ENCODE peak calls at places on chromosomes 7 and 10, in four cellular contexts. One of them, this sample, is unnamed.

GRCh38 chr7:11343818-11344413 is 370.2 kb downstream of the PHF14 start:
- DNase-seq in coronary artery: no peak
- DNase-seq in CD4-positive, CD25-positive, alpha-beta regulatory T cell: peak; percentile 31
- DNase-seq in SK-N-SH: peak; percentile 22
- DNase-seq in this sample: no peak

GRCh38 chr10:7327885-7328284 is 82.9 kb downstream of the SFMBT2 start:
- DNase-seq in coronary artery: no peak
- DNase-seq in CD4-positive, CD25-positive, alpha-beta regulatory T cell: no peak
- DNase-seq in SK-N-SH: no peak
- DNase-seq in this sample: no peak

GRCh38 chr7:121058975-121059374 is 70.5 kb downstream of the CPED1 start:
- DNase-seq in coronary artery: no peak
- DNase-seq in CD4-positive, CD25-positive, alpha-beta regulatory T cell: no peak
- DNase-seq in SK-N-SH: no peak
- DNase-seq in this sample: no peak

GRCh38 chr7:148374698-148375259 is 215.8 kb upstream of the C7orf33 start:
- DNase-seq in coronary artery: no peak
- DNase-seq in CD4-positive, CD25-positive, alpha-beta regulatory T cell: no peak
- DNase-seq in SK-N-SH: no peak
- DNase-seq in this sample: no peak

GRCh38 chr10:101580486-101581399 is 7.3 kb downstream of the POLL start:
- DNase-seq in coronary artery: no peak
- DNase-seq in CD4-positive, CD25-positive, alpha-beta regulatory T cell: no peak
- DNase-seq in SK-N-SH: no peak
- DNase-seq in this sample: no peak

GRCh38 chr10:54402576-54402975 is 398.5 kb downstream of the PCDH15 start:
- DNase-seq in coronary artery: no peak
- DNase-seq in CD4-positive, CD25-positive, alpha-beta regulatory T cell: no peak
- DNase-seq in SK-N-SH: peak; percentile 1
- DNase-seq in this sample: no peak

GRCh38 chr10:1094112-1095057 is 38.2 kb downstream of the WDR37 start:
- DNase-seq in coronary artery: peak; percentile 24
- DNase-seq in CD4-positive, CD25-positive, alpha-beta regulatory T cell: peak; percentile 20
- DNase-seq in SK-N-SH: no peak
- DNase-seq in this sample: no peak

GRCh38 chr7:83693281-83693680 is 44.3 kb upstream of the SEMA3E start:
- DNase-seq in coronary artery: no peak
- DNase-seq in CD4-positive, CD25-positive, alpha-beta regulatory T cell: no peak
- DNase-seq in SK-N-SH: no peak
- DNase-seq in this sample: no peak

GRCh38 chr7:157462840-157463239 is 126.0 kb downstream of the DNAJB6 start:
- DNase-seq in coronary artery: no peak
- DNase-seq in CD4-positive, CD25-positive, alpha-beta regulatory T cell: no peak
- DNase-seq in SK-N-SH: no peak
- DNase-seq in this sample: no peak

GRCh38 chr10:6647811-6648526 is 67.9 kb upstream of the PRKCQ start:
- DNase-seq in coronary artery: no peak
- DNase-seq in CD4-positive, CD25-positive, alpha-beta regulatory T cell: peak; percentile 76
- DNase-seq in SK-N-SH: peak; percentile 75
- DNase-seq in this sample: peak; percentile 13

GRCh38 chr10:116926426-116926825 is 77.1 kb downstream of the ENO4 start:
- DNase-seq in coronary artery: no peak
- DNase-seq in CD4-positive, CD25-positive, alpha-beta regulatory T cell: no peak
- DNase-seq in SK-N-SH: no peak
- DNase-seq in this sample: no peak

GRCh38 chr10:113420057-113420732 is 132.7 kb upstream of the HABP2 start:
- DNase-seq in coronary artery: no peak
- DNase-seq in CD4-positive, CD25-positive, alpha-beta regulatory T cell: no peak
- DNase-seq in SK-N-SH: no peak
- DNase-seq in this sample: no peak

GRCh38 chr7:93092757-93093370 is 24.9 kb downstream of the SAMD9 start:
- DNase-seq in coronary artery: no peak
- DNase-seq in CD4-positive, CD25-positive, alpha-beta regulatory T cell: peak; percentile 65
- DNase-seq in SK-N-SH: no peak
- DNase-seq in this sample: no peak

GRCh38 chr10:78450239-78450638 is 416.6 kb downstream of the RPS24 start:
- DNase-seq in coronary artery: peak; percentile 43
- DNase-seq in CD4-positive, CD25-positive, alpha-beta regulatory T cell: no peak
- DNase-seq in SK-N-SH: no peak
- DNase-seq in this sample: no peak

GRCh38 chr10:54559498-54559897 is 241.5 kb downstream of the PCDH15 start:
- DNase-seq in coronary artery: no peak
- DNase-seq in CD4-positive, CD25-positive, alpha-beta regulatory T cell: no peak
- DNase-seq in SK-N-SH: no peak
- DNase-seq in this sample: no peak

GRCh38 chr10:119203006-119203405 is 4.4 kb upstream of the GRK5 start:
- DNase-seq in coronary artery: no peak
- DNase-seq in CD4-positive, CD25-positive, alpha-beta regulatory T cell: no peak
- DNase-seq in SK-N-SH: no peak
- DNase-seq in this sample: no peak

GRCh38 chr7:111363099-111363498 is 199.2 kb downstream of the IMMP2L start:
- DNase-seq in coronary artery: no peak
- DNase-seq in CD4-positive, CD25-positive, alpha-beta regulatory T cell: no peak
- DNase-seq in SK-N-SH: no peak
- DNase-seq in this sample: no peak

GRCh38 chr10:44043646-44044368 is 341.1 kb downstream of the CXCL12 start:
- DNase-seq in coronary artery: no peak
- DNase-seq in CD4-positive, CD25-positive, alpha-beta regulatory T cell: no peak
- DNase-seq in SK-N-SH: no peak
- DNase-seq in this sample: no peak

DNA sequence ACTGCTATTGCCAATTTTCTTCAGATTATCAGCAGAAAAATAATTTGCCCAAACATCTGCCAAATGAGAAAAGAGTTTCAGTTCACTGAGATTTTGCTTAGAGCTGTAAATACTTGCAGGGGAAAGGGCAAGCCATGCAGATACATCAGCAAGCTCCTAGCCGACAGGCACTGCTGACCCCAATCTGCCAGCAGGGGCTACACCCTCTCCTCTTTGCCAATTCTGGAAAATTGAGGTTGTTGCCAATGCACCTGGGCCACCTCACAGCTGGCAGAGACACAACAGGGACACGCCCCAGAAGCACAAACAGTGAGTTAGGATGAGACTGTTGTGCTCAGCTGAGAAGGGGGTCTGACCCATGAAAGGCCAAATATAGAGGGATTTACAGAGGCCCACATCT is 129.5 kb upstream of the MYO3A start:
- DNase-seq in coronary artery: no peak
- DNase-seq in CD4-positive, CD25-positive, alpha-beta regulatory T cell: no peak
- DNase-seq in SK-N-SH: no peak
- DNase-seq in this sample: no peak
- H3K4me3 ChIP-seq in coronary artery: no peak overlapping the region
- H3K4me3 ChIP-seq in CD4-positive, CD25-positive, alpha-beta regulatory T cell: no peak overlapping the region
- H3K4me3 ChIP-seq in SK-N-SH: no peak overlapping the region
- H3K4me3 ChIP-seq in this sample: no peak overlapping the region

DNA sequence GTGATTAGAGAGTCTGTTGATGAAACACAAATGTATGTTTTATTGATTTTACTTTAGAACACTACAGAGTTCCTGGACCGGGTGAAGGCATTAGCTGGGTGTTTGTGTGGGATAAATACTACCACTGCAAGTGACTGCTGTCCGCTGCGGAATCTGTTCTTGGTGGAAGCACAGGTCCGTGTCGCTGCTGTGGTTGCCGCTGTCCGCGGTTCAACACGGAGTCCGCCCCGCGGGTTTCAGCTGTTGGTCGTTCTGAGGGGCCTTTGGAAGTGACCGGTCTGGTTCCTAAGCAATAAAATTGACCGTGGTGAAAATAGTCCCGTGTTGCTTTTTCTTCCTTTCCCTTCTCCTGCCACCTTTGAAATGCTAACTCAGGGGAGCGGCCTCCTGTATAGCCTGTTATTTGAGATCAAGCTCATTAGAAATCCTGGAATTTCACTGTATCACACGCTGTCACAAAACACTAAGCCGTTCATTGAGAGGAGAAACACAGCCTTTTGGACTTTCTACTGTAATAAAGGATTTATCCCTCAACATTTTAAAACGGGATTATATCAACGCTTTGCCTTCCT is 2.7 kb downstream of the NKX6-2 start:
- DNase-seq in coronary artery: no peak
- DNase-seq in CD4-positive, CD25-positive, alpha-beta regulatory T cell: no peak
- DNase-seq in SK-N-SH: no peak
- DNase-seq in this sample: no peak
- H3K4me3 ChIP-seq in coronary artery: no peak overlapping the region
- H3K4me3 ChIP-seq in CD4-positive, CD25-positive, alpha-beta regulatory T cell: no peak overlapping the region
- H3K4me3 ChIP-seq in SK-N-SH: no peak overlapping the region
- H3K4me3 ChIP-seq in this sample: no peak overlapping the region

DNA sequence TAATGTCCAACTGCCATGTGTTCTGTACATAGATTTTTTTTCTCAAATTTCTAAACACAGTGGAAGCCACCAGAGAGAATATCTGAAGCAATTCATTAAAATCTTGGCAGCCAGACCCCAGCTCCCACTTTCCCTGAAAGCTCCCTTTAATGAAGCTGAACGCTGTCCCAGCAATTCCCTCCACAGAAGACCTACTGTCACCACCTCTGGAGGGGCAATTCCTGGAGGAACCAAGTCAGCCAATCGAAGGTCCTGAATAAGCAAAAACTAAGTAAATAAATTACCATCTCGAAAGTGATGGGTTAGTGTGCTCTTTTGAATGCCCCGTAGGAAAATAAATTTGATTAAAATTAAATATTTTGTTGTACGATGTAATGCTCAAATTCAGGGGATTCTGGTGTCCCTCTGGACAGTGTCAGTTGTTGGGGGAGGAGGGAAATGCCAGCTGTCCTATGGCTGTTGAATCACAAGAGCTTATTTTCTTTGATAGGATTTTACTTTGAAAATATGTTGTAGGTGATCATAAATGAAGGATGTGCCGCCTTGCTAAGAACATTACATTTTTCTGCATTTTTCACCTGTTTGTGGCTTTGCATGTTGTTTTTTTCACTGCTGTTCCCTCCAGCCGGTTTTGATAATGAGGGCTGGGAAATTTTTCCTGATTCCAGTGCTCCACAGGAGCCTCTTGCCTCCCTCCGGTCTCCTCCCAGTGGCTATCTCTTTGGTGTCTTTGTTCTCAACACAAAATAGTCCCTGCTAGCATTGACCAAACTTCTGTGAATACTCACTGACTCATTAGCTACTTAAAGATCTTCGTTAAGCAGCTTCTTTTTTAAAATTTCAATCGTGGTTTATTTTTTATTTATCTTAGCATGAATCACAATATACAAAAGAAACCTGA is 9.3 kb upstream of the GSAP start:
- DNase-seq in coronary artery: no peak
- DNase-seq in CD4-positive, CD25-positive, alpha-beta regulatory T cell: no peak
- DNase-seq in SK-N-SH: peak; percentile 43
- DNase-seq in this sample: no peak
- H3K4me3 ChIP-seq in coronary artery: no peak overlapping the region
- H3K4me3 ChIP-seq in CD4-positive, CD25-positive, alpha-beta regulatory T cell: no peak overlapping the region
- H3K4me3 ChIP-seq in SK-N-SH: peak overlapping the region; percentile 19
- H3K4me3 ChIP-seq in this sample: no peak overlapping the region

DNA sequence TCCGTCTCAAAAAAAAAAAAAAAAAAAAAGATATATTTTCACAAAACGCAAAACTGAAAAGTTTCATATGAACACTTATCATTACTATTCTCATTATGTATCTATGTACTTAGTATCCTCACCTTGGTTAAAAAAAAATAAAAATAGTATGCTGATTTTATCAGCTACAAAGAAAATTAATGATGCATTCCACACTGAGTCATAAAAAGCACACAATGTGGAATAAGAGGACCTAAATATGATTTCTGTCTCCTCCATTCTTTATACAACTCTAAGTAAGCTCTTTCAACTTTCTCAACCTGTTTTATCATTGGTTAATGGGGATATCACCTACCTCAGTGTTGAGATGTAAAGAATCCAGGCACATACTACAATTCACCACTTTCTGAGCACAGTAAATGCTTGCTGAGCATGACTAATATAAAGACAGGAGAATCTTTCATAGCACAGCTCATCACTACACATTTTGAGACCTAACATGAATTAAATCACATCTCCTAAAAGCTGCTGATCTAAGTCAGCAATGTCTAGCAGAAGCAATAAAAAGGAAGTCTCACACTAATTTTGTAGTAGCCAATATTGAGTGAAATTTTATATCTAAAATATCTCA is 2.7 kb downstream of the SNX13 start:
- DNase-seq in coronary artery: no peak
- DNase-seq in CD4-positive, CD25-positive, alpha-beta regulatory T cell: no peak
- DNase-seq in SK-N-SH: no peak
- DNase-seq in this sample: no peak
- H3K4me3 ChIP-seq in coronary artery: peak overlapping the region; percentile 97
- H3K4me3 ChIP-seq in CD4-positive, CD25-positive, alpha-beta regulatory T cell: peak overlapping the region; percentile 79
- H3K4me3 ChIP-seq in SK-N-SH: peak overlapping the region; percentile 2
- H3K4me3 ChIP-seq in this sample: peak overlapping the region; percentile 11

GRCh38 chr10:123621492-123621891 is 44.7 kb upstream of the GPR26 start:
- DNase-seq in coronary artery: peak; percentile 24
- DNase-seq in CD4-positive, CD25-positive, alpha-beta regulatory T cell: no peak
- DNase-seq in SK-N-SH: no peak
- DNase-seq in this sample: no peak

GRCh38 chr10:123620621-123621020 is 45.5 kb upstream of the GPR26 start:
- DNase-seq in coronary artery: no peak
- DNase-seq in CD4-positive, CD25-positive, alpha-beta regulatory T cell: no peak
- DNase-seq in SK-N-SH: no peak
- DNase-seq in this sample: no peak

GRCh38 chr10:123621910-123622309 is 44.2 kb upstream of the GPR26 start:
- DNase-seq in coronary artery: no peak
- DNase-seq in CD4-positive, CD25-positive, alpha-beta regulatory T cell: no peak
- DNase-seq in SK-N-SH: no peak
- DNase-seq in this sample: no peak

GRCh38 chr10:123618224-123618623 is 47.9 kb upstream of the GPR26 start:
- DNase-seq in coronary artery: no peak
- DNase-seq in CD4-positive, CD25-positive, alpha-beta regulatory T cell: no peak
- DNase-seq in SK-N-SH: no peak
- DNase-seq in this sample: no peak

GRCh38 chr10:123619067-123619855 is 46.9 kb upstream of the GPR26 start:
- DNase-seq in coronary artery: no peak
- DNase-seq in CD4-positive, CD25-positive, alpha-beta regulatory T cell: no peak
- DNase-seq in SK-N-SH: no peak
- DNase-seq in this sample: no peak
- H3K4me3 ChIP-seq in coronary artery: no peak overlapping the region
- H3K4me3 ChIP-seq in CD4-positive, CD25-positive, alpha-beta regulatory T cell: no peak overlapping the region
- H3K4me3 ChIP-seq in SK-N-SH: no peak overlapping the region
- H3K4me3 ChIP-seq in this sample: no peak overlapping the region

DNA sequence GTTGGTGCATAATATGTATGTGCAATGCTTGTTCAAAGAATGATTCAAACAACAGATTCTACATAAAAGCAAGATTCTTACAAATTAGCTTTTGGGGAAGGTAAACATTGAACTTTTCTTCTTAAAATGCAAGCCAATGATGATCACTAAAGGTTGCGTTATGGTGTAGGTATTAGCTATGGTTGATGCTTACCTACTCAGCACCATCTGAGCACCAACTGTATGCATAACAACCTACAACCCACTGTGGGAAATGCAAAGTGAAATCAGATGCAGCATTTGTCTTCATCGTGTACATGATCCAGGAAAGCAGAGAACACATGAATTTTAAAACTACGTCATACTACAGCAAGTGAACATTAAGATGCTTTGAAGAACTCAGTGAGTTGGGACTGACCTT is 2.6 kb downstream of the FAM171A1 start:
- DNase-seq in coronary artery: no peak
- DNase-seq in CD4-positive, CD25-positive, alpha-beta regulatory T cell: no peak
- DNase-seq in SK-N-SH: no peak
- DNase-seq in this sample: no peak
- H3K4me3 ChIP-seq in coronary artery: no peak overlapping the region
- H3K4me3 ChIP-seq in CD4-positive, CD25-positive, alpha-beta regulatory T cell: no peak overlapping the region
- H3K4me3 ChIP-seq in SK-N-SH: no peak overlapping the region
- H3K4me3 ChIP-seq in this sample: no peak overlapping the region

GRCh38 chr10:60414877-60415585 is 25.4 kb upstream of the ANK3 start:
- DNase-seq in coronary artery: no peak
- DNase-seq in CD4-positive, CD25-positive, alpha-beta regulatory T cell: no peak
- DNase-seq in SK-N-SH: no peak
- DNase-seq in this sample: no peak
- H3K4me3 ChIP-seq in coronary artery: no peak overlapping the region
- H3K4me3 ChIP-seq in CD4-positive, CD25-positive, alpha-beta regulatory T cell: no peak overlapping the region
- H3K4me3 ChIP-seq in SK-N-SH: peak overlapping the region; percentile 50
- H3K4me3 ChIP-seq in this sample: no peak overlapping the region

This sample was measured in GM06990.